ENCODE peak calls at places on chromosomes 7 and 10, in five cellular contexts. One of them, this sample, is unnamed.

GRCh38 chr7:25772802-25773201 is 379.2 kb upstream of the NFE2L3 start:
- DNase-seq in NCI-H1092 treated with DMSO at 0.1 percent for 48 hours: no peak
- DNase-seq in activated effector memory CD4-positive, alpha-beta T cell treated with Interleukin-2 at 50 U/mL for 16 hours: no peak
- DNase-seq in WTC11: no peak
- DNase-seq in GM10248: no peak
- DNase-seq in this sample: no peak

GRCh38 chr10:3248526-3249255 is 76.1 kb upstream of the PITRM1 start:
- DNase-seq in NCI-H1092 treated with DMSO at 0.1 percent for 48 hours: no peak
- DNase-seq in WTC11: no peak
- DNase-seq in activated effector memory CD4-positive, alpha-beta T cell treated with Interleukin-2 at 50 U/mL for 16 hours: no peak
- DNase-seq in GM10248: no peak
- DNase-seq in this sample: no peak

GRCh38 chr7:1851731-1852531 is 181.9 kb downstream of the ELFN1 start:
- DNase-seq in NCI-H1092 treated with DMSO at 0.1 percent for 48 hours: peak
- DNase-seq in activated effector memory CD4-positive, alpha-beta T cell treated with Interleukin-2 at 50 U/mL for 16 hours: no peak
- DNase-seq in WTC11: peak
- DNase-seq in GM10248: no peak
- DNase-seq in this sample: no peak

GRCh38 chr7:123271231-123271630 is 71.5 kb upstream of the SLC13A1 start:
- DNase-seq in WTC11: no peak
- DNase-seq in activated effector memory CD4-positive, alpha-beta T cell treated with Interleukin-2 at 50 U/mL for 16 hours: no peak
- DNase-seq in NCI-H1092 treated with DMSO at 0.1 percent for 48 hours: no peak
- DNase-seq in GM10248: no peak
- DNase-seq in this sample: no peak

GRCh38 chr10:31522820-31523219 is 203.8 kb downstream of the ZEB1 start:
- DNase-seq in WTC11: no peak
- DNase-seq in GM10248: no peak
- DNase-seq in NCI-H1092 treated with DMSO at 0.1 percent for 48 hours: no peak
- DNase-seq in activated effector memory CD4-positive, alpha-beta T cell treated with Interleukin-2 at 50 U/mL for 16 hours: no peak
- DNase-seq in this sample: no peak

GRCh38 chr10:93337309-93337721 is 144.8 kb downstream of the MYOF start:
- DNase-seq in GM10248: no peak
- DNase-seq in NCI-H1092 treated with DMSO at 0.1 percent for 48 hours: no peak
- DNase-seq in WTC11: no peak
- DNase-seq in activated effector memory CD4-positive, alpha-beta T cell treated with Interleukin-2 at 50 U/mL for 16 hours: no peak
- DNase-seq in this sample: no peak

GRCh38 chr10:79005126-79005820 is 63.5 kb upstream of the ZMIZ1 start:
- DNase-seq in activated effector memory CD4-positive, alpha-beta T cell treated with Interleukin-2 at 50 U/mL for 16 hours: no peak
- DNase-seq in GM10248: no peak
- DNase-seq in NCI-H1092 treated with DMSO at 0.1 percent for 48 hours: no peak
- DNase-seq in WTC11: no peak
- DNase-seq in this sample: no peak

GRCh38 chr10:12547301-12547771 is 198.0 kb downstream of the CAMK1D start:
- DNase-seq in WTC11: no peak
- DNase-seq in NCI-H1092 treated with DMSO at 0.1 percent for 48 hours: peak
- DNase-seq in GM10248: no peak
- DNase-seq in activated effector memory CD4-positive, alpha-beta T cell treated with Interleukin-2 at 50 U/mL for 16 hours: no peak
- DNase-seq in this sample: no peak

GRCh38 chr10:75508239-75508813 is 76.9 kb downstream of the LRMDA start:
- DNase-seq in activated effector memory CD4-positive, alpha-beta T cell treated with Interleukin-2 at 50 U/mL for 16 hours: no peak
- DNase-seq in WTC11: no peak
- DNase-seq in GM10248: no peak
- DNase-seq in NCI-H1092 treated with DMSO at 0.1 percent for 48 hours: no peak
- DNase-seq in this sample: no peak

GRCh38 chr7:10939911-10940747 is 33.5 kb upstream of the PHF14 start:
- DNase-seq in GM10248: peak
- DNase-seq in activated effector memory CD4-positive, alpha-beta T cell treated with Interleukin-2 at 50 U/mL for 16 hours: peak
- DNase-seq in NCI-H1092 treated with DMSO at 0.1 percent for 48 hours: peak
- DNase-seq in WTC11: peak
- DNase-seq in this sample: peak

GRCh38 chr7:98836811-98837631 is 32.8 kb downstream of the TMEM130 start:
- DNase-seq in WTC11: peak
- DNase-seq in activated effector memory CD4-positive, alpha-beta T cell treated with Interleukin-2 at 50 U/mL for 16 hours: no peak
- DNase-seq in NCI-H1092 treated with DMSO at 0.1 percent for 48 hours: peak
- DNase-seq in GM10248: peak
- DNase-seq in this sample: peak

GRCh38 chr7:145643981-145644380 is 472.6 kb upstream of the CNTNAP2 start:
- DNase-seq in WTC11: no peak
- DNase-seq in activated effector memory CD4-positive, alpha-beta T cell treated with Interleukin-2 at 50 U/mL for 16 hours: no peak
- DNase-seq in NCI-H1092 treated with DMSO at 0.1 percent for 48 hours: no peak
- DNase-seq in GM10248: no peak
- DNase-seq in this sample: no peak

GRCh38 chr7:88361357-88361756 is 54.7 kb upstream of the STEAP4 start:
- DNase-seq in WTC11: no peak
- DNase-seq in NCI-H1092 treated with DMSO at 0.1 percent for 48 hours: no peak
- DNase-seq in GM10248: no peak
- DNase-seq in activated effector memory CD4-positive, alpha-beta T cell treated with Interleukin-2 at 50 U/mL for 16 hours: no peak
- DNase-seq in this sample: no peak

GRCh38 chr10:86899128-86899527 is 58.3 kb downstream of the MMRN2 start:
- DNase-seq in WTC11: peak
- DNase-seq in NCI-H1092 treated with DMSO at 0.1 percent for 48 hours: no peak
- DNase-seq in activated effector memory CD4-positive, alpha-beta T cell treated with Interleukin-2 at 50 U/mL for 16 hours: no peak
- DNase-seq in GM10248: no peak
- DNase-seq in this sample: no peak

GRCh38 chr10:66292456-66292855 is 633.4 kb upstream of the LRRTM3 start:
- DNase-seq in activated effector memory CD4-positive, alpha-beta T cell treated with Interleukin-2 at 50 U/mL for 16 hours: no peak
- DNase-seq in NCI-H1092 treated with DMSO at 0.1 percent for 48 hours: no peak
- DNase-seq in GM10248: no peak
- DNase-seq in WTC11: no peak
- DNase-seq in this sample: no peak

GRCh38 chr10:113463777-113464176 is 89.1 kb upstream of the HABP2 start:
- DNase-seq in NCI-H1092 treated with DMSO at 0.1 percent for 48 hours: no peak
- DNase-seq in GM10248: no peak
- DNase-seq in WTC11: no peak
- DNase-seq in activated effector memory CD4-positive, alpha-beta T cell treated with Interleukin-2 at 50 U/mL for 16 hours: no peak
- DNase-seq in this sample: no peak

GRCh38 chr7:20598479-20599419 is 16.7 kb upstream of the ABCB5 start:
- DNase-seq in GM10248: peak
- DNase-seq in WTC11: no peak
- DNase-seq in NCI-H1092 treated with DMSO at 0.1 percent for 48 hours: peak
- DNase-seq in activated effector memory CD4-positive, alpha-beta T cell treated with Interleukin-2 at 50 U/mL for 16 hours: no peak
- DNase-seq in this sample: no peak

GRCh38 chr10:101611096-101611495 is 23.0 kb downstream of the DPCD start:
- DNase-seq in GM10248: no peak
- DNase-seq in activated effector memory CD4-positive, alpha-beta T cell treated with Interleukin-2 at 50 U/mL for 16 hours: no peak
- DNase-seq in WTC11: no peak
- DNase-seq in NCI-H1092 treated with DMSO at 0.1 percent for 48 hours: no peak
- DNase-seq in this sample: no peak

GRCh38 chr10:11699546-11700097 is 42.6 kb upstream of the ECHDC3 start:
- DNase-seq in WTC11: no peak
- DNase-seq in NCI-H1092 treated with DMSO at 0.1 percent for 48 hours: no peak
- DNase-seq in GM10248: no peak
- DNase-seq in activated effector memory CD4-positive, alpha-beta T cell treated with Interleukin-2 at 50 U/mL for 16 hours: no peak
- DNase-seq in this sample: no peak

GRCh38 chr10:62076872-62077271 is 175.4 kb downstream of the ARID5B start:
- DNase-seq in GM10248: no peak
- DNase-seq in activated effector memory CD4-positive, alpha-beta T cell treated with Interleukin-2 at 50 U/mL for 16 hours: no peak
- DNase-seq in NCI-H1092 treated with DMSO at 0.1 percent for 48 hours: no peak
- DNase-seq in WTC11: no peak
- DNase-seq in this sample: no peak

This sample was measured in activated B cell treated with CpG ODN at 0.5 μM for 24 hours.